ENCODE peak calls at places on chromosomes 13 and 19, in six cellular contexts. U is neural crest cell; B is CD4-positive, alpha-beta T cell; G is ascending aorta; P is mammary epithelial cell; S is fibroblast of lung. F is an unnamed sample.

GRCh38 chr19:44202470-44202869 is 9.9 kb upstream of the ZNF227 start:
- DNase-seq in G (no peak), P (peak; percentile 22), U (no peak), S (peak; percentile 68), B (no peak), F (no peak)

GRCh38 chr19:45822716-45823115 is 7.6 kb upstream of the RSPH6A start:
- DNase-seq in U (no peak), B (no peak), S (no peak), G (no peak), P (no peak), F (no peak)

GRCh38 chr13:100274942-100275506 is 186.1 kb downstream of the PCCA start:
- DNase-seq in G (no peak), U (no peak), B (no peak), S (peak; percentile 26), P (no peak), F (no peak)

GRCh38 chr19:18379803-18380747 is 5.9 kb upstream of the GDF15 start:
- DNase-seq in P (peak; percentile 64), G (peak; percentile 95), U (no peak), B (no peak), S (peak; percentile 91), F (no peak)

GRCh38 chr13:36475468-36475867 is 43.2 kb downstream of the CCNA1 start:
- DNase-seq in S (peak; percentile 2), B (no peak), G (no peak), P (peak; percentile 45), U (no peak), F (no peak)

GRCh38 chr13:96052655-96053002 is 572 bp downstream of the UGGT2 start:
- DNase-seq in U (no peak), B (no peak), P (peak; percentile 60), S (peak; percentile 75), G (no peak), F (peak; percentile 68)

GRCh38 chr19:39110263-39110967 is 15.2 kb upstream of the PAK4 start:
- DNase-seq in P (no peak), U (peak; percentile 54), S (peak; percentile 27), B (peak; percentile 62), G (no peak), F (peak; percentile 85)

GRCh38 chr19:5950744-5951143 is 27.2 kb downstream of the RANBP3 start:
- DNase-seq in S (no peak), U (no peak), G (no peak), B (no peak), P (no peak), F (no peak)

GRCh38 chr13:78460176-78460575 is 143.2 kb downstream of the POU4F1 start:
- DNase-seq in G (no peak), U (no peak), S (peak; percentile 0), B (no peak), P (no peak), F (no peak)

GRCh38 chr13:92044351-92044750 is 645.9 kb downstream of the GPC5 start:
- DNase-seq in B (no peak), S (no peak), G (no peak), P (no peak), U (no peak), F (no peak)

GRCh38 chr19:16769385-16769784 is 49.7 kb downstream of the NWD1 start:
- DNase-seq in P (no peak), S (no peak), G (no peak), B (no peak), U (no peak), F (no peak)

GRCh38 chr19:14772995-14773394 is 5.4 kb downstream of the ADGRE2 start:
- DNase-seq in P (no peak), U (no peak), B (no peak), S (no peak), G (no peak), F (no peak)

GRCh38 chr19:51207747-51208146 is 17.1 kb upstream of the CD33 start:
- DNase-seq in S (no peak), B (no peak), P (no peak), G (no peak), U (no peak), F (no peak)

GRCh38 chr13:93727301-93728141 is 500.9 kb downstream of the GPC6 start:
- DNase-seq in U (no peak), B (no peak), S (peak; percentile 77), G (no peak), P (peak; percentile 16), F (no peak)

GRCh38 chr19:8832132-8833021 is at the start of the genes MBD3L1 and ZNF558:
- DNase-seq in G (peak; percentile 100), B (peak; percentile 99), S (peak; percentile 99), U (peak; percentile 95), P (peak; percentile 95), F (peak; percentile 93)

GRCh38 chr13:89678722-89679121 is 1668.8 kb upstream of the MIR17HG start:
- DNase-seq in U (no peak), P (no peak), B (no peak), G (no peak), S (no peak), F (no peak)
- TF ChIP-seq CTCF in U (no peak), P (no peak), B (no peak), G (no peak), S (no peak), F (no peak)

DNA sequence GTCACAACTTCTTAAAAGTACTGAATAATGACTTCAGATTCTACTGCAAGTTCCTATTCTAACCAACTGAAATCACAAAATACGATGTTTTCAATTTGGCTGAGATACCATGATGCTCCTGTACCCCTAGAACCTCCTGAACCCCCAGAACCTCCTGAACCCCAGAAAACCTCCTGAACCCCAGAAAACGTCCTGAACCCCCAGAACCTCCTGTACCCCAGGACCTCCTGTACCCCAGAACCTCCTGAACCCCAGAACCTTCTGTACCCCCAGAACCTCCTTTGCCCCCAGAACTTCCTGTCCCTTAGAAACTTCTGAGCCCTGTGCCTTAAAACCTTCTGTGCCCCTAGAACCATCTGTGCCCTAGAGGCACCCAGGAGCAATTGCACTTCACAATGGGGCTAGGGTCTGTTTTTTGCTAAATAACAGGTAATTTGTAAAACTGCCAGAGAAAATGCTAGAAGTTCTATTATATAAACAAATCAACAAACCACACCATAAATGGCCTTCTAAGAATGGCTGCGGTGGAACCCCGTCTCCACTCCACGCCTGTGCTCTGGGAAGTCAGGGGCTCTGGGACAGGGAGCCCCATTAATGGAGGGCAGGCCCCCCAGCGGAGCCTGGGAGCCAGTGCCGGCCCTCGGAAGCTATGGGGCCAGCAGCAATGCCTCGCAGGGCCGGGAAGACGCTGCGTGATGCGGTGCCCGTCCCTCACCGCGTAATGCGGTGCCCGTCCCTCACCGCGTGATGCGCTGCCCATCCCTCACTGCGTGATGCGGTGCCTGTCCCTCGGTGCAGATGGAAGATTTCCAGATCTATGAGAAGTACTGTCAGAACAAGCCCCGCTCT is 21.3 kb upstream of the F7 start:
- DNase-seq in B (no peak), U (no peak), P (no peak), S (no peak), G (no peak), F (no peak)
- TF ChIP-seq CTCF in B (no peak), U (peak; percentile 41), P (no peak), S (peak; percentile 13), G (no peak), F (no peak)

GRCh38 chr19:3098141-3098514 is 4.0 kb downstream of the GNA11 start:
- DNase-seq in G (no peak), P (peak; percentile 39), U (no peak), S (no peak), B (no peak), F (no peak)
- TF ChIP-seq CTCF in G (no peak), P (no peak), U (no peak), S (no peak), B (no peak), F (no peak)

DNA sequence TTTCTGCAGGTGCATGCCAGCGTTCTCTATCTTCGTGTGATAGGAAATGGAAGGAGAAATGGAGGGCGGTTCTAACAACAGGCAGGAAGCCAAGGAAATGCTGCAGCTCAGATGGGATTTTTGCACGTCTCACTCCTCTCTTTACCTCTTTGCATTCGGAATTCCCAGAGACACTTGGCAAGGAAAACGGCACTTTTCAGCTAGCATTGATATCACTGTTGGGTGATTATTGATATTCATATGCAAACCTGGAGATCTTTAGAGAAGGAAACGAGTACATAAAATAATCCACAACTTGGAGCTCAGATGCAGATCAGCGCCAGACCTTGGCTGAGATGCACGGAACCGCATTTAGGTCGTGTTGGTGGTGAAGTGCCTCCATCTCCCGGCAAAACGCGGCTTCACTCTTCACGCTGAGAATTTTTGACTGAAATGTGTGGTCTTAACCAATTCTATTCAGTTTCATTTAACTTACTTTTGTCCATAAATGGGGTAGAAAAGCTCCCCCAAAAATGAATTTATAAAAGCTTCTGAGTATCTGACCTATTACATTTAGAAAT is 77.2 kb upstream of the ARHGEF7 start:
- DNase-seq in S (no peak), U (no peak), G (no peak), B (no peak), P (no peak), F (no peak)
- TF ChIP-seq CTCF in S (peak; percentile 6), U (no peak), G (no peak), B (no peak), P (peak; percentile 49), F (no peak)

GRCh38 chr13:20134732-20135131 is 26.1 kb downstream of the GJA3 start:
- DNase-seq in S (no peak), U (no peak), B (no peak), G (no peak), P (no peak), F (no peak)

GRCh38 chr13:20141238-20142018 is 19.4 kb downstream of the GJA3 start:
- DNase-seq in P (no peak), G (no peak), B (no peak), S (no peak), U (no peak), F (no peak)

GRCh38 chr13:20140487-20140886 is 20.4 kb downstream of the GJA3 start:
- DNase-seq in U (no peak), S (no peak), B (no peak), G (no peak), P (no peak), F (no peak)

GRCh38 chr13:20137875-20138274 is 23.0 kb downstream of the GJA3 start:
- DNase-seq in B (no peak), G (no peak), S (no peak), U (no peak), P (no peak), F (no peak)

GRCh38 chr13:20136781-20137703 is 23.8 kb downstream of the GJA3 start:
- DNase-seq in G (no peak), S (peak; percentile 18), P (peak; percentile 14), U (peak; percentile 36), B (peak; percentile 36), F (peak; percentile 66)
- TF ChIP-seq CTCF in G (peak; percentile 19), S (peak; percentile 63), P (peak; percentile 52), U (peak; percentile 60), B (no peak), F (peak; percentile 58)

DNA sequence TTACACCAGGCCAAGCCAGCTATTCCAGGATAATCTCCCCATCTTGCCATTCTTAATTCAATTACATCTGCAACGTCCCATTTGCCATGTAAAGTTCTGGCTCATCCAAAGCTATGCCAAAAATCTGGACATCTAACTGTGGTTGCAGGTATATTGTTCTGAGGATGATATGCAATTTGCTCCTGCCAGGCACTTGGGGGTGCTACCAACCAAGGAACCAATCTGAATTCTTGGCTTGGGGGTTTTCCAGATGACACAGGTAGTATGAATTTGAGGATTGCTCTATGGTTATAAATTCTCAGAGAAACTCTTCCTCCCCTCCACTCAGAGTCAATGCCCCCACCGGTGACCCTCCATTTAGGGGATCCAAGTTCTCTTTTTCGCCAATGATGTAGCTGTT is 33.0 kb downstream of the CRYL1 start:
- DNase-seq in S (peak; percentile 43), P (peak; percentile 45), B (peak; percentile 27), G (no peak), U (peak; percentile 35), F (peak; percentile 61)
- TF ChIP-seq CTCF in S (peak; percentile 69), P (peak; percentile 41), B (peak; percentile 11), G (peak; percentile 16), U (peak; percentile 57), F (peak; percentile 70)